ENCODE peak calls at places on chromosomes 5 and 9, in six cellular contexts. X, B, P, V, O and H are unnamed samples.

GRCh38 chr5:132270706-132271105 is 13.2 kb downstream of the PDLIM4 start:
- DNase-seq in X (no peak), P (no peak), O (no peak), B (no peak), V (no peak), H (no peak)

GRCh38 chr9:114123031-114123977 is 24.2 kb upstream of the KIF12 start:
- DNase-seq in B (no peak), X (peak), P (no peak), O (no peak), V (no peak), H (no peak)

GRCh38 chr5:65742565-65743231 is 20.7 kb downstream of the NLN start:
- DNase-seq in X (peak), V (no peak), O (peak), B (peak), P (no peak), H (peak)

GRCh38 chr9:134678671-134679443 is 37.3 kb downstream of the COL5A1 start:
- DNase-seq in X (no peak), P (no peak), V (no peak), B (no peak), O (no peak), H (no peak)

GRCh38 chr9:33101104-33101951 is 24.9 kb upstream of the SMU1 start:
- DNase-seq in V (no peak), B (no peak), P (no peak), O (no peak), X (no peak), H (no peak)

GRCh38 chr5:171842006-171842776 is 56.6 kb downstream of the SMIM23 start:
- DNase-seq in B (no peak), V (no peak), P (no peak), X (no peak), O (no peak), H (peak)

GRCh38 chr9:113545068-113545467 is 81.5 kb downstream of the RGS3 start:
- DNase-seq in P (no peak), X (no peak), V (no peak), B (no peak), O (no peak), H (no peak)

GRCh38 chr9:17578911-17579793 is at the start of gene SH3GL2:
- DNase-seq in V (peak), X (no peak), O (no peak), B (no peak), P (peak), H (no peak)

GRCh38 chr5:97844797-97845196 is 661.8 kb upstream of the RIOK2 start:
- DNase-seq in O (no peak), B (no peak), X (no peak), V (no peak), P (no peak), H (no peak)

GRCh38 chr5:8340739-8341344 is 471.9 kb downstream of the MTRR start:
- DNase-seq in P (no peak), X (peak), V (peak), B (no peak), O (no peak), H (no peak)

GRCh38 chr5:112646139-112646941 is 91.3 kb upstream of the APC start:
- DNase-seq in P (no peak), V (no peak), X (no peak), O (no peak), B (no peak), H (no peak)

GRCh38 chr5:122323132-122323548 is 11.1 kb downstream of the SNCAIP start:
- DNase-seq in P (no peak), V (no peak), O (no peak), B (no peak), X (no peak), H (no peak)
- TF ChIP-seq ZNF274 in P (no peak), V (no peak), O (no peak), B (no peak), X (no peak), H (no peak)

DNA sequence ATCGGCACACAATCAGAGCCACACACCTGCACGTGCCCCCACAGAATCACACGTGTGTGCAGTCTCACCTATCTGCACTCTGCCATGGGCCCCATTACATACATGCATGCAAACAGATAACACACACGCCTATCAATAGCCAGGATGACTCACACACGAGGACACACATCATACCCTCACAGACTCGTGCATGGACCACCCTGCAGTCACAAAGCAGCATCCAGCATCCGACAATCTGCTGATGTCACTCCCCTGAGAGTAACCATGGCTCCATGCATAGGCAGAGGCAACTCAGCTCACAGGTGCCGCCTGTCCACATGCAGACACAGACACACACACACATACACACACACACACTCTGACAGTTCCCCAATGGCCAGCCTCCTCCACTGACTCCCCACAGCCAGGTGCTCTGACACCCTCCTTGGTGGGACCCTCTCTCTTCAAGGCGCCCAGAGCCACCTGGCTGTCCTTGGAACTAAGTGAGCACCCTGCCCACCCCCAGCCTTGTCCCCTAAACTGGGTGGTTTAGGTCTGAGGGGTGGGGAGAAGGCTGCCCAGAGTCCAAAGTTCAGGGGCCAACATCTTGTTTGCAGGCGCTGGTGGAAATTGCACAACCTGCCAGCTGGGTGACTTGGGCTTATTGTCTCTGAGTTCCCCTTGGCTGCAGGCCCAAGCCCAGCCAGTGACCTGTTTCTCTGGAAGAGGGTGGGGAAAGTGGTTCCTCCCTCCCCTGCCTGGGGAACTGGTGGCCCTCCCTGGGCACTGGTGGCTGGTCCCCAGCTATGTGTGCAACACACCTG is 34.6 kb upstream of the NEK6 start:
- DNase-seq in V (no peak), P (no peak), X (peak), B (no peak), O (no peak), H (no peak)
- TF ChIP-seq ZNF274 in V (no peak), P (no peak), X (no peak), B (no peak), O (no peak), H (no peak)

DNA sequence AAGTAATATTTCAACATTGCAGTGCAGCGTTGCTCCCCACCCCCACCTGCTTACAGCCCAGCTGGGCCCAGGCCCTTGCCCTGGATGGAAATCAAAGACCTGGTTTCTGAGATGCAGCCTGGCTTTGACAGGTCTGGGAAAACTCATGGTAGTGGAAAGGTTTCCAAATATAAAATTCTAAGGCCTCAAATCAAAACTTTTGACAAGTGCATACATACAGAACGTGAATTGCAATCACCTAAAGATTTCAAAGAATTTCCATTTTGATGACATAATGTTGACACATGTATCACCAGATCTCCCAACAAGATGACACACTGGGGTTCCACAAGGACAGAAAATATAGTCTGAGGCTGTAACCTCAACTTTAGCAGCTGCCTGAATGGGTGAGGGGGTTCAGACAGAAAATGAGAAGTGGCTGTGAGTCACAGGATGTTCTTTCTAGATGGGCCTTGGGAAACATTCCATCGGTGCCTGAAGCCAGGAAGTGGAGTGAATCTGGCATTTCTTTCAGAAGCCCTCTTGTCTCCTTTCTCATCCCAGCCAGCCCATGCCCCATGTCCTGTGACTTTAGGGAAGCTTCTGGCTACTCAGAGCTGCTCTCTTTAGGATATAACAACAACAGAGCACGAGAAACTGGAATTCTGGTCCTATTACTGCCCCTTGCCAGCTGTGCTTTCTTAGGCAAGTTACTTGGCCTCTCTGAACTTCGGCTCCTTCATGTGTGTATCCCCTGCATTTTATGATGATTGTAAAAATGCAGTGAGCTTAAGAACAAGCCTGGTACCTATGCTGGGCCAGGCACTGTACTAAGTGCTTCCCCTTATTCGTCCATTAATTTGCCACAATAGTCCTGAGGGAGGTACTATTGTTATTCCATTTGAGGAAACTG is 54.8 kb downstream of the ABCA1 start:
- DNase-seq in O (no peak), P (no peak), V (no peak), X (peak), B (no peak), H (no peak)
- TF ChIP-seq ZNF274 in O (no peak), P (no peak), V (no peak), X (no peak), B (no peak), H (no peak)

GRCh38 chr5:76604838-76605237 is 18.4 kb downstream of the F2RL2 start:
- DNase-seq in V (no peak), B (no peak), P (no peak), O (no peak), X (peak), H (no peak)

GRCh38 chr5:76595755-76596481 is 27.3 kb downstream of the F2RL2 start:
- DNase-seq in V (no peak), B (no peak), P (no peak), O (no peak), X (no peak), H (no peak)

GRCh38 chr5:76606665-76607064 is 16.5 kb downstream of the F2RL2 start:
- DNase-seq in P (no peak), B (no peak), X (no peak), V (no peak), O (no peak), H (no peak)

GRCh38 chr5:76602094-76602726 is 21.0 kb downstream of the F2RL2 start:
- DNase-seq in V (no peak), B (no peak), O (no peak), P (no peak), X (no peak), H (no peak)

GRCh38 chr5:76601470-76601869 is 21.7 kb downstream of the F2RL2 start:
- DNase-seq in X (peak), P (peak), V (no peak), B (peak), O (no peak), H (peak)
- TF ChIP-seq ZNF274 in X (no peak), P (no peak), V (no peak), B (no peak), O (no peak), H (no peak)

DNA sequence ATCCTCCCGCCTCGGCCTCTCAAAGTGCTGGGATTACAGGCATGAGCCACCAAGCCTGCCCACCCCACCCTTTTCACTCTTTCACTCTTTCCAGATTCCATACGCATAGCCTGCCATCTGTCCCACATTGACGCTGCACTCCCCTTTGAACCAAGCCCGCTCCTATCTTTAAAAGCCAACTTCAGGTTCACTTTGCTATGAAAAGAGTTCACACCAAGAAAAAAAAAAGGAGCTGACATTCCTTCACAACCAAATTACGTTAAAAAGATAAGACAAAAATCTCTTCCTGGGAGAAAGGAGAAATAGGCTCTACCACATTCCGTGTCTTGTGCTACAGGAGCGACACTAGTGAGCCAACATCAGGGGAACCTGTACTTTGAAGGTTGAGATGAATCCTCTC is 41.5 kb downstream of the DMRT1 start:
- DNase-seq in O (no peak), X (no peak), P (no peak), B (no peak), V (no peak), H (no peak)
- TF ChIP-seq ZNF274 in O (no peak), X (no peak), P (no peak), B (no peak), V (no peak), H (no peak)